ENCODE peak calls at places on chromosomes 3 and 15, in six cellular contexts. W is effector memory CD4-positive, alpha-beta T cell; Y is thoracic aorta; D is heart left ventricle; I is uterus; S is kidney. R is an unnamed sample.

GRCh38 chr15:35616436-35617271 is 70.7 kb upstream of the DPH6 start:
- DNase-seq in W (no peak), Y (no peak), D (no peak), I (no peak), S (no peak), R (no peak)

GRCh38 chr3:165491487-165491886 is 295.3 kb upstream of the SLITRK3 start:
- DNase-seq in W (no peak), Y (no peak), D (no peak), I (peak), S (no peak), R (no peak)

GRCh38 chr3:41129731-41130130 is 69.6 kb upstream of the CTNNB1 start:
- DNase-seq in W (no peak), Y (no peak), D (no peak), I (no peak), S (no peak), R (no peak)

GRCh38 chr3:169146112-169146665 is 517.3 kb downstream of the MECOM start:
- DNase-seq in W (no peak), Y (peak), D (peak), I (peak), S (peak), R (no peak)

GRCh38 chr3:158731938-158732855 is at the start of gene RARRES1:
- DNase-seq in W (no peak), Y (no peak), D (peak), I (peak), S (peak), R (no peak)

GRCh38 chr3:16066975-16067374 is 107.5 kb upstream of the GALNT15 start:
- DNase-seq in W (no peak), Y (no peak), D (no peak), I (no peak), S (no peak), R (no peak)

GRCh38 chr15:76235186-76235826 is 76.0 kb downstream of the ETFA start:
- DNase-seq in W (no peak), Y (no peak), D (no peak), I (no peak), S (no peak), R (no peak)

GRCh38 chr3:102006812-102007485 is 157.6 kb downstream of the NFKBIZ start:
- DNase-seq in W (no peak), Y (no peak), D (peak), I (peak), S (no peak), R (no peak)

GRCh38 chr3:143000525-143000924 is 845 bp upstream of the U2SURP start:
- DNase-seq in W (no peak), Y (no peak), D (no peak), I (no peak), S (no peak), R (no peak)

GRCh38 chr15:38536201-38536676 is 28.4 kb downstream of the RASGRP1 start:
- DNase-seq in W (no peak), Y (no peak), D (peak), I (peak), S (peak), R (peak)

GRCh38 chr3:190646996-190647395 is 133.1 kb downstream of the IL1RAP start:
- DNase-seq in W (no peak), Y (no peak), D (no peak), I (no peak), S (no peak), R (no peak)

GRCh38 chr3:126542340-126543241 is 16.1 kb downstream of the C3orf22 start:
- DNase-seq in W (no peak), Y (no peak), D (peak), I (peak), S (peak), R (no peak)

GRCh38 chr3:131645638-131646037 is 142.9 kb upstream of the MRPL3 start:
- DNase-seq in W (no peak), Y (no peak), D (no peak), I (no peak), S (no peak), R (no peak)

DNA sequence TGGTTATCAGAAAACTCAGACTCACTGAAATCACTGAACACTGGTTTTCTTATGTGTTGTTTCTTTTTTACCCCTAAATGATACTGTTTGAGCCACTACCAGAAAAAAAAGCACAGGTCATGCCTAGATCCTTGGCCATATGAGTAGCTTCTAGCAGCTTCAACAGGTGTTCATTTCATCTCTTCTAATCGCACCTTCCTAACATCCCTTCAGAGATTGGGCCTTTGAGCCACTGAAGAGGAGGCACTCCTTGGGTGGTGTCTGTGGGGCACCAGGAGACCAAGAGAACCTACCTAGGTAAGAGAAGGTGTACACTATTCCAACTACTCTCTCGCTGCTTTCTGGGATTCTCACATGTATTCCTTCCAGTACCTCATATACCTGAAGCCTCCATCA is 2.5 kb downstream of the HEG1 start:
- DNase-seq in W (no peak), Y (no peak), D (no peak), I (no peak), S (no peak), R (no peak)
- H3K27ac ChIP-seq in W (peak), Y (peak), D (peak), I (peak), S (peak), R (peak)

DNA sequence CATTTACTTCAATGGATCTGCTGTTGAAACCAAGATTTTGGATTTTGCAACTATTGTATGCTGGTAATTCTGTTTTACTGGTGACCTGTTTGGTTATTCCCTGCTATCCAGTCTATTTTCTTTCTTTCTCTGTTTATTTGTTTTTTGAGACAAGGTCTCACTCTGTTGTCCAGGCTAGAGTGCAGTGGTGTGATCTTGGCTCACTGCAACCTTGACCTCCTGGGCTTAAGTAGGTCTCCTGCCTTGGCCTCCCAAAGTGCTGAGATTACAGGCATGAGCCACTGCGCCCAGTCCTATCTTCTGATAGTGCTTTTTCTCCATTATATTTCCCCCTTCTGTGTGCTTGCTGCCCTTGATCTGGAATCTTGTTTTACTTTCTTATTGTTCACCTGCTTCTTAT is 15.6 kb downstream of the USP13 start:
- DNase-seq in W (no peak), Y (no peak), D (no peak), I (no peak), S (no peak), R (no peak)
- H3K27ac ChIP-seq in W (no peak), Y (no peak), D (no peak), I (no peak), S (no peak), R (no peak)

GRCh38 chr3:182620715-182621434 is 172.4 kb upstream of the ATP11B start:
- DNase-seq in W (no peak), Y (no peak), D (no peak), I (no peak), S (no peak), R (no peak)

GRCh38 chr3:182621435-182622240 is 171.7 kb upstream of the ATP11B start:
- DNase-seq in W (no peak), Y (no peak), D (no peak), I (no peak), S (no peak), R (no peak)

GRCh38 chr3:182618085-182618732 is 175.1 kb upstream of the ATP11B start:
- DNase-seq in W (no peak), Y (no peak), D (no peak), I (no peak), S (no peak), R (no peak)

GRCh38 chr3:182617511-182617910 is 175.8 kb upstream of the ATP11B start:
- DNase-seq in W (no peak), Y (no peak), D (no peak), I (no peak), S (no peak), R (no peak)

GRCh38 chr3:182618981-182619591 is 174.2 kb upstream of the ATP11B start:
- DNase-seq in W (no peak), Y (no peak), D (no peak), I (no peak), S (no peak), R (no peak)
- H3K27ac ChIP-seq in W (no peak), Y (no peak), D (no peak), I (no peak), S (no peak), R (no peak)

DNA sequence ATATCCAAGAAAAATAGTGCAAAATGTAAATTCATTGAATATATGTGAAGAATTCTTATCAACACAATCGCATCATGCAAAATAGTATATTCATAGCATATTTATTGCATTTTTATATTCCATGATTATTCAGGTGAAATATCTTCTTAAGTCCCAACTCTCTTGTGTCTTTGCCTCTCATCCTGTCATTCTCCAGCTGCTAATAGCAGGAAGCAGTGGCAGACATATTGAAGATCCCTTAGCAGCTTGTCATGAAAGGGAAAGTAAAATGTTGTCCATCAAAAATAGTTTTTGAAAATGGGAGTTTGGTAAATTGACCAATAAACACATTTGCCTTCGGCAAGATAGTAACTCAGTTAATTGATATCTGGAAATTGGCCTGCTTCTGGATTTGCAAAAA is 265.3 kb upstream of the TGFBR2 start:
- DNase-seq in W (no peak), Y (no peak), D (no peak), I (no peak), S (no peak), R (no peak)
- H3K27ac ChIP-seq in W (no peak), Y (peak), D (no peak), I (no peak), S (no peak), R (no peak)

GRCh38 chr3:171198781-171199472 is 172.4 kb upstream of the SLC2A2 start:
- DNase-seq in W (no peak), Y (no peak), D (no peak), I (no peak), S (no peak), R (no peak)
- H3K27ac ChIP-seq in W (no peak), Y (no peak), D (peak), I (no peak), S (no peak), R (peak)

GRCh38 chr15:55196458-55197361 is at the start of gene RSL24D1:
- DNase-seq in W (peak), Y (peak), D (peak), I (peak), S (peak), R (peak)

GRCh38 chr15:55196011-55196410 is 730 bp downstream of the RSL24D1 start:
- DNase-seq in W (no peak), Y (no peak), D (no peak), I (no peak), S (no peak), R (no peak)

GRCh38 chr15:55198706-55199105 is 2.0 kb upstream of the RSL24D1 start:
- DNase-seq in W (no peak), Y (no peak), D (no peak), I (no peak), S (no peak), R (no peak)

GRCh38 chr15:55197362-55197705 is 593 bp upstream of the RSL24D1 start:
- DNase-seq in W (no peak), Y (no peak), D (no peak), I (no peak), S (no peak), R (no peak)

DNA sequence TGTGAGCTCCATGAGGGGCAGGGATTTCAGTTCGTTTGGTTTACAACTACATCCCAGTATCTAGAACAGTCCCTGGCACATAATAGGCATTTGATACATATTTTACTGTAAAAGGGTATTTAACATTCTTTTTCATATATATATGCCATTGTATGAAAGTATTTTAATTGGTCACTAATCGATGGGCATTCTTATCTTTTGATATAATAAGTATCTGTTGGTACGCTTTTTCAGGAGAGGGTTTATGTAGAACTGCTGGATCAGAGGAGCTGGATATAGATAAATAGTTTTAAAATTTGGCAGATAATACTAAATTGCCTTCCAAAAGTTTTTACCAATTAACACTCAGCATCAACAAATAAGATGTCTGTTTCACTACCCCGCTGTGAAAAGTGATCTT is 978 bp upstream of the RSL24D1 start:
- DNase-seq in W (no peak), Y (no peak), D (no peak), I (no peak), S (no peak), R (no peak)
- H3K27ac ChIP-seq in W (peak), Y (peak), D (peak), I (peak), S (no peak), R (peak)

DNA sequence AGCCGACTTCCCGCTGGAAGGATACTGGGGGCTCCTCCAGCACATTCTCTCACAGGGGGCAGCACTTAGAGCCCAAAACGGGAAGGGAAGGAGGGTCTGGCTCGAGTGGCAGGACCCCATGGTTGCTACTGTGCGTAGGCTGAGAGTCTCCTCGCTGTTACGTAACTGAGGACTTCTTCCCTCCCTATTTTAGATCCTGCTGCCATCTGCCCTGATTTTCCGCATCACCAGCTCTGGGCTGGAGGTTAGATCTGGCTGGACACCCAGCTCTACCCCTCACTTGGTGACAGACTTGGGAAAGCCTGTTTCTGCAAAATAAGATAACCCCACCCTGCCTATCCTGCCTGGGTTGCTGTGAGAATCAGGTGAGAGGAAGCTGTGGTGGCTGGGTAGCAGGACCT is 47.7 kb downstream of the BDH1 start:
- DNase-seq in W (no peak), Y (no peak), D (no peak), I (no peak), S (no peak), R (no peak)
- H3K27ac ChIP-seq in W (no peak), Y (no peak), D (no peak), I (no peak), S (no peak), R (peak)

GRCh38 chr3:2274531-2274930 is 175.9 kb downstream of the CNTN4 start:
- DNase-seq in W (no peak), Y (no peak), D (no peak), I (no peak), S (no peak), R (no peak)

GRCh38 chr3:2268779-2269178 is 170.1 kb downstream of the CNTN4 start:
- DNase-seq in W (no peak), Y (no peak), D (no peak), I (no peak), S (no peak), R (no peak)
- H3K27ac ChIP-seq in W (no peak), Y (no peak), D (no peak), I (no peak), S (no peak), R (no peak)